ENCODE peak calls at places on chromosomes 11 and 22, in five cellular contexts. T is neuronal stem cell; M is K562; F is CD8-positive, alpha-beta T cell; I is spleen. Z is an unnamed sample. For H3K4me1, the result is how much of the 10 kb centered on the place peaks cover.

GRCh38 chr11:848380-848931 is 5.8 kb downstream of the TSPAN4 start:
- DNase-seq in T (no peak), M (peak), F (peak), I (peak), Z (no peak)

GRCh38 chr22:45069925-45070324 is 60.1 kb upstream of the PHF21B start:
- DNase-seq in T (no peak), M (no peak), F (no peak), I (no peak), Z (no peak)

GRCh38 chr22:48389916-48390315 is 1437.8 kb downstream of the BRD1 start:
- DNase-seq in T (no peak), M (no peak), F (no peak), I (peak), Z (no peak)

GRCh38 chr11:38138972-38139371 is 1540.9 kb upstream of the RAG2 start:
- DNase-seq in T (no peak), M (no peak), F (no peak), I (no peak), Z (no peak)

GRCh38 chr22:46163498-46163897 is 13.2 kb downstream of the PPARA start:
- DNase-seq in T (no peak), M (no peak), F (no peak), I (no peak), Z (no peak)

GRCh38 chr22:44196731-44197131 is 16.0 kb downstream of the PARVG start:
- DNase-seq in T (no peak), M (no peak), F (no peak), I (peak), Z (no peak)

GRCh38 chr11:14179126-14179820 is 179.7 kb downstream of the RRAS2 start:
- DNase-seq in T (no peak), M (no peak), F (no peak), I (no peak), Z (no peak)

GRCh38 chr11:11636671-11637070 is 14.9 kb upstream of the GALNT18 start:
- DNase-seq in T (no peak), M (no peak), F (no peak), I (no peak), Z (no peak)

GRCh38 chr22:45688606-45689080 is 17.0 kb downstream of the ATXN10 start:
- DNase-seq in T (no peak), M (no peak), F (no peak), I (no peak), Z (no peak)

GRCh38 chr11:31646206-31646605 is 136.6 kb downstream of the ELP4 start:
- DNase-seq in T (no peak), M (no peak), F (no peak), I (no peak), Z (no peak)

GRCh38 chr11:134380229-134380628 is 31.8 kb downstream of the B3GAT1 start:
- DNase-seq in T (no peak), M (no peak), F (no peak), I (no peak), Z (no peak)

GRCh38 chr11:86062719-86063118 is 6.2 kb downstream of the PICALM start:
- DNase-seq in T (no peak), M (no peak), F (no peak), I (no peak), Z (no peak)

GRCh38 chr11:61477734-61478148 is 30.8 kb upstream of the LRRC10B start:
- DNase-seq in T (peak), M (peak), F (peak), I (peak), Z (no peak)

GRCh38 chr11:64996710-64997380 is at the start of gene BATF2:
- DNase-seq in T (peak), M (peak), F (no peak), I (peak), Z (peak)

GRCh38 chr11:833849-834311 is 1.1 kb downstream of the CD151 start:
- DNase-seq in T (no peak), M (no peak), F (no peak), I (no peak), Z (no peak)

GRCh38 chr22:24023204-24023789 is 12.2 kb downstream of the CABIN1 start:
- DNase-seq in T (no peak), M (no peak), F (no peak), I (no peak), Z (no peak)

GRCh38 chr11:71434576-71435130 is 13.5 kb downstream of the DHCR7 start:
- DNase-seq in T (no peak), M (no peak), F (no peak), I (no peak), Z (no peak)

GRCh38 chr11:82786001-82786400 is 52.3 kb upstream of the FAM181B start:
- DNase-seq in T (no peak), M (no peak), F (no peak), I (no peak), Z (no peak)

GRCh38 chr11:112320668-112321067 is 60.0 kb upstream of the PLET1 start:
- DNase-seq in T (no peak), M (peak), F (no peak), I (no peak), Z (no peak)

GRCh38 chr11:99197477-99197876 is 176.7 kb downstream of the CNTN5 start:
- DNase-seq in T (no peak), M (no peak), F (no peak), I (no peak), Z (no peak)

GRCh38 chr11:14443642-14444041 is 56.0 kb downstream of the COPB1 start:
- DNase-seq in T (no peak), M (no peak), F (no peak), I (no peak), Z (no peak)

GRCh38 chr11:43578346-43579170 is 102.0 kb upstream of the HSD17B12 start:
- DNase-seq in T (no peak), M (no peak), F (no peak), I (no peak), Z (no peak)

GRCh38 chr11:133957926-133958325 is 1.2 kb upstream of the IGSF9B start:
- DNase-seq in T (no peak), M (no peak), F (no peak), I (no peak), Z (no peak)

GRCh38 chr11:18312663-18313420 is 9.1 kb downstream of the HPS5 start:
- DNase-seq in T (no peak), M (no peak), F (no peak), I (no peak), Z (no peak)

GRCh38 chr22:44393066-44393465 is 80.3 kb upstream of the SHISAL1 start:
- DNase-seq in T (no peak), M (no peak), F (no peak), I (peak), Z (no peak)

GRCh38 chr11:24383137-24383536 is 113.7 kb upstream of the LUZP2 start:
- DNase-seq in T (no peak), M (no peak), F (no peak), I (no peak), Z (no peak)

GRCh38 chr11:20035701-20036601 is 124.3 kb downstream of the DBX1 start:
- DNase-seq in T (no peak), M (peak), F (no peak), I (no peak), Z (no peak)

GRCh38 chr22:44750481-44750880 is 1.9 kb upstream of the ARHGAP8 start:
- DNase-seq in T (no peak), M (no peak), F (no peak), I (no peak), Z (no peak)

GRCh38 chr22:38187413-38188212 is 6.0 kb upstream of the PLA2G6 start:
- DNase-seq in T (no peak), M (no peak), F (no peak), I (no peak), Z (no peak)

GRCh38 chr22:45485271-45485670 is 17.4 kb upstream of the FBLN1 start:
- DNase-seq in T (no peak), M (no peak), F (no peak), I (no peak), Z (no peak)

GRCh38 chr11:12497431-12497830 is 120.1 kb downstream of the PARVA start:
- DNase-seq in T (no peak), M (no peak), F (no peak), I (no peak), Z (no peak)

GRCh38 chr11:93559681-93560080 is 16.5 kb upstream of the SMCO4 start:
- DNase-seq in T (no peak), M (no peak), F (no peak), I (no peak), Z (no peak)

GRCh38 chr22:24486501-24486921 is 8.6 kb upstream of the UPB1 start:
- DNase-seq in T (no peak), M (no peak), F (no peak), I (no peak), Z (no peak)

GRCh38 chr11:83677730-83678129 is 391.6 kb upstream of the CCDC90B start:
- DNase-seq in T (no peak), M (no peak), F (no peak), I (no peak), Z (no peak)

GRCh38 chr11:26655287-26655686 is 66.6 kb downstream of the SLC5A12 start:
- DNase-seq in T (no peak), M (no peak), F (no peak), I (no peak), Z (no peak)

GRCh38 chr11:74417860-74418508 is 19.8 kb upstream of the PGM2L1 start:
- DNase-seq in T (no peak), M (no peak), F (no peak), I (no peak), Z (no peak)

GRCh38 chr11:11915625-11916024 is 73.9 kb downstream of the USP47 start:
- DNase-seq in T (no peak), M (no peak), F (no peak), I (no peak), Z (no peak)

GRCh38 chr11:130168105-130168504 is 8.5 kb downstream of the ST14 start:
- DNase-seq in T (no peak), M (no peak), F (no peak), I (no peak), Z (no peak)

GRCh38 chr11:69156673-69157155 is 979 bp downstream of the SMIM38 start:
- DNase-seq in T (no peak), M (peak), F (no peak), I (peak), Z (no peak)
- H3K27ac ChIP-seq in T (peak), M (peak), F (no peak), I (peak), Z (no peak)

DNA sequence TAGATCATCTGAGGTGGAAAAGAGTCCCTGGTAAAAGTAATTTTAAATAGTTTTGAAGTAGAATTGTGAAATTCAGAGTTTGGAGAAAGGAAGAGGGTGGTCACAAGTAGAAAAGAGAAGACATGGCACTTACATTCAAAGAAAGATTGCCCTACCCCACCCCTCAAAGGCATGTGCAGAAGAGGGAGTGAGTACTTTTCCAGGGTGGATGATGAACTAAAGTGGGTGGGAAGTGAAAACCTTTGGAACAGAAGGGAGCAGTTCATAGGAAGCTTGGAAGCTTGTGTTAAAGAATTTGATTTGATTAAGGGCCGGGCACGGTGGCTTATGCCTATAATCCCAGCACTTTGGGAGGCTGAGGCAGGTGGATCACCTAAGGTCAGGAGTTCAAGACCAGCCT is 23.6 kb downstream of the SREBF2 start:
- DNase-seq in T (no peak), M (no peak), F (no peak), I (no peak), Z (no peak)
- H3K4me1 ChIP-seq in T (under half), M (under half), F (under half), I (under half), Z (under half)

GRCh38 chr22:26553056-26553752 is 36.7 kb downstream of the TPST2 start:
- DNase-seq in T (no peak), M (no peak), F (no peak), I (no peak), Z (no peak)
- H3K27ac ChIP-seq in T (no peak), M (no peak), F (no peak), I (no peak), Z (no peak)

GRCh38 chr22:27297125-27297524 is 504.4 kb downstream of the MN1 start:
- DNase-seq in T (no peak), M (no peak), F (no peak), I (no peak), Z (no peak)
- H3K4me1 ChIP-seq in T (half or more), M (under half), F (under half), I (under half), Z (under half)